ENCODE peak calls at places on chromosome 15, in nine cellular contexts. Z is IMR-90, Q is tibial nerve, U is ovary, S is body of pancreas, R is heart left ventricle, O is adrenal gland, Y is A549, W is NB4. V is an unnamed sample.

GRCh38 chr15:99014803-99015676 is 7.4 kb upstream of the PGPEP1L start:
- DNase-seq in Z (peak; percentile 72), Q (no peak), U (peak; percentile 82), S (peak; percentile 84), R (peak; percentile 40), O (peak; percentile 76), Y (peak; percentile 61), W (peak; percentile 81), V (peak; percentile 84)

GRCh38 chr15:45050587-45050986 is 27.6 kb downstream of the SORD start:
- DNase-seq in Z (no peak), Q (no peak), U (no peak), S (no peak), R (no peak), O (no peak), Y (no peak), W (no peak), V (no peak)

GRCh38 chr15:68298882-68299381 is 21.4 kb downstream of the FEM1B start:
- DNase-seq in Z (no peak), Q (no peak), U (no peak), S (no peak), R (no peak), O (peak; percentile 43), Y (no peak), W (peak; percentile 55), V (peak; percentile 66)

GRCh38 chr15:85769182-85769900 is 25.4 kb downstream of the KLHL25 start:
- DNase-seq in Z (no peak), Q (no peak), U (no peak), S (no peak), R (no peak), O (no peak), Y (no peak), W (no peak), V (no peak)

GRCh38 chr15:95174281-95174680 is 942.9 kb downstream of the MCTP2 start:
- DNase-seq in Z (peak; percentile 6), Q (no peak), U (no peak), S (no peak), R (no peak), O (no peak), Y (no peak), W (no peak), V (no peak)

GRCh38 chr15:64010719-64011118 is 35.6 kb downstream of the DAPK2 start:
- DNase-seq in Z (peak; percentile 62), Q (no peak), U (no peak), S (peak; percentile 77), R (peak; percentile 66), O (peak; percentile 50), Y (no peak), W (peak; percentile 94), V (peak; percentile 92)

GRCh38 chr15:64193971-64194370 is 31.1 kb upstream of the PPIB start:
- DNase-seq in Z (no peak), Q (no peak), U (no peak), S (no peak), R (no peak), O (no peak), Y (no peak), W (peak; percentile 14), V (no peak)

GRCh38 chr15:72340366-72340765 is 20.4 kb upstream of the CELF6 start:
- DNase-seq in Z (peak; percentile 12), Q (no peak), U (no peak), S (no peak), R (no peak), O (no peak), Y (no peak), W (no peak), V (no peak)

GRCh38 chr15:80275946-80276345 is 23.9 kb upstream of the CTXND1 start:
- DNase-seq in Z (peak; percentile 40), Q (no peak), U (no peak), S (no peak), R (no peak), O (no peak), Y (peak; percentile 48), W (peak; percentile 38), V (no peak)

GRCh38 chr15:28900892-28901586 is 15.3 kb downstream of the APBA2 start:
- DNase-seq in Z (no peak), Q (no peak), U (no peak), S (no peak), R (no peak), O (no peak), Y (no peak), W (no peak), V (peak; percentile 61)

GRCh38 chr15:55784284-55784683 is 41.3 kb upstream of the PRTG start:
- DNase-seq in Z (no peak), Q (no peak), U (no peak), S (no peak), R (no peak), O (no peak), Y (no peak), W (no peak), V (no peak)

GRCh38 chr15:47003568-47003967 is 713.7 kb upstream of the SEMA6D start:
- DNase-seq in Z (no peak), Q (no peak), U (no peak), S (no peak), R (no peak), O (no peak), Y (no peak), W (no peak), V (no peak)

GRCh38 chr15:68596691-68597090 is 17.9 kb downstream of the CORO2B start:
- DNase-seq in Z (no peak), Q (no peak), U (peak; percentile 36), S (no peak), R (no peak), O (no peak), Y (no peak), W (no peak), V (peak; percentile 61)

GRCh38 chr15:92452143-92452542 is 58.5 kb downstream of the ST8SIA2 start:
- DNase-seq in Z (no peak), Q (no peak), U (no peak), S (no peak), R (no peak), O (no peak), Y (no peak), W (no peak), V (no peak)

GRCh38 chr15:87863152-87863551 is 393.4 kb downstream of the NTRK3 start:
- DNase-seq in Z (peak; percentile 16), Q (no peak), U (no peak), S (no peak), R (no peak), O (no peak), Y (no peak), W (peak; percentile 17), V (no peak)

GRCh38 chr15:28086175-28086703 is 12.9 kb downstream of the OCA2 start:
- DNase-seq in Z (peak; percentile 46), Q (no peak), U (no peak), S (peak; percentile 64), R (no peak), O (peak; percentile 69), Y (peak; percentile 79), W (peak; percentile 67), V (peak; percentile 72)

GRCh38 chr15:48040166-48040817 is 80.5 kb upstream of the SLC24A5 start:
- DNase-seq in Z (peak; percentile 9), Q (no peak), U (no peak), S (no peak), R (no peak), O (peak; percentile 59), Y (no peak), W (no peak), V (no peak)

GRCh38 chr15:70327328-70328136 is 229.8 kb upstream of the TLE3 start:
- DNase-seq in Z (peak; percentile 43), Q (no peak), U (no peak), S (no peak), R (no peak), O (no peak), Y (no peak), W (peak; percentile 71), V (no peak)

GRCh38 chr15:31550211-31550848 is 223.7 kb downstream of the KLF13 start:
- DNase-seq in Z (no peak), Q (no peak), U (no peak), S (no peak), R (no peak), O (no peak), Y (no peak), W (no peak), V (no peak)

GRCh38 chr15:79365765-79366164 is 54.9 kb downstream of the TMED3 start:
- DNase-seq in Z (no peak), Q (no peak), U (no peak), S (no peak), R (no peak), O (no peak), Y (no peak), W (no peak), V (no peak)

GRCh38 chr15:58523634-58524033 is 91.8 kb downstream of the LIPC start:
- DNase-seq in Z (no peak), Q (no peak), U (peak; percentile 70), S (no peak), R (no peak), O (no peak), Y (no peak), W (no peak), V (no peak)
- TF ChIP-seq POLR2A in Z (no peak), Q (no peak), U (no peak), S (no peak), R (no peak), O (no peak), Y (no peak), W (no peak), V (no peak)

GRCh38 chr15:41513282-41514227 is at the start of gene LTK:
- DNase-seq in Z (no peak), Q (no peak), U (peak; percentile 42), S (no peak), R (no peak), O (no peak), Y (no peak), W (peak; percentile 91), V (no peak)
- TF ChIP-seq POLR2A in Z (no peak), Q (no peak), U (no peak), S (no peak), R (no peak), O (no peak), Y (no peak), W (peak; percentile 76), V (no peak)

GRCh38 chr15:62389887-62390792 is 225.1 kb upstream of the C2CD4B start:
- DNase-seq in Z (peak; percentile 77), Q (peak; percentile 20), U (peak; percentile 83), S (peak; percentile 72), R (peak; percentile 78), O (peak; percentile 63), Y (peak; percentile 79), W (peak; percentile 81), V (peak; percentile 91)
- TF ChIP-seq POLR2A in Z (peak; percentile 92), Q (peak; percentile 72), U (peak; percentile 50), S (peak; percentile 79), R (peak; percentile 62), O (peak; percentile 77), Y (peak; percentile 97), W (peak; percentile 99), V (peak; percentile 56)

GRCh38 chr15:67083135-67083766 is 17.8 kb downstream of the SMAD3 start:
- DNase-seq in Z (peak; percentile 71), Q (no peak), U (no peak), S (no peak), R (no peak), O (no peak), Y (no peak), W (peak; percentile 76), V (no peak)
- TF ChIP-seq POLR2A in Z (no peak), Q (no peak), U (no peak), S (no peak), R (no peak), O (no peak), Y (no peak), W (no peak), V (no peak)